ENCODE peak calls at places on chromosomes 7 and 10, in four cellular contexts. X is HCT116, E is fibroblast of lung, G is neuronal stem cell. R is an unnamed sample.

GRCh38 chr10:70887804-70888800 is at the start of gene PCBD1:
- DNase-seq in X (peak; percentile 54), E (peak; percentile 75), G (peak; percentile 59), R (peak; percentile 89)

GRCh38 chr10:44993922-44994751 is 6.6 kb upstream of the ZNF22 start:
- DNase-seq in X (no peak), E (peak; percentile 61), G (no peak), R (peak; percentile 58)

GRCh38 chr10:70101668-70102067 is 31.0 kb downstream of the AIFM2 start:
- DNase-seq in X (no peak), E (no peak), G (no peak), R (no peak)

GRCh38 chr7:6389728-6390127 is 58.0 kb downstream of the DAGLB start:
- DNase-seq in X (no peak), E (no peak), G (no peak), R (no peak)

GRCh38 chr7:115679976-115680375 is 350.6 kb downstream of the TFEC start:
- DNase-seq in X (peak; percentile 38), E (peak; percentile 44), G (peak; percentile 30), R (peak; percentile 70)

GRCh38 chr7:50667789-50668226 is 102.6 kb upstream of the DDC start:
- DNase-seq in X (no peak), E (no peak), G (no peak), R (no peak)

GRCh38 chr10:106508920-106509319 is 655.6 kb downstream of the SORCS1 start:
- DNase-seq in X (no peak), E (no peak), G (no peak), R (no peak)

GRCh38 chr10:35347088-35347487 is 10.8 kb downstream of the CCNY start:
- DNase-seq in X (no peak), E (no peak), G (no peak), R (no peak)

GRCh38 chr7:17516768-17517167 is 218.3 kb downstream of the AHR start:
- DNase-seq in X (no peak), E (peak; percentile 58), G (no peak), R (no peak)

GRCh38 chr7:43721193-43721806 is 8.0 kb downstream of the COA1 start:
- DNase-seq in X (no peak), E (peak; percentile 37), G (peak; percentile 32), R (no peak)
- H3K27ac ChIP-seq in X (no peak overlapping the region), E (no peak overlapping the region), G (no peak overlapping the region), R (no peak overlapping the region)

GRCh38 chr10:17609523-17610079 is 7.6 kb downstream of the HACD1 start:
- DNase-seq in X (no peak), E (no peak), G (no peak), R (no peak)
- H3K9ac ChIP-seq in X (no peak overlapping the region), E (no peak overlapping the region), G (no peak overlapping the region), R (no peak overlapping the region)

GRCh38 chr7:1364906-1365570 is 94.2 kb downstream of the MICALL2 start:
- DNase-seq in X (no peak), E (no peak), G (no peak), R (no peak)
- H3K27ac ChIP-seq in X (no peak overlapping the region), E (no peak overlapping the region), G (no peak overlapping the region), R (no peak overlapping the region)

GRCh38 chr7:27184342-27185012 is 555 bp downstream of the HOXA11 start:
- DNase-seq in X (no peak), E (peak; percentile 15), G (no peak), R (peak; percentile 74)

GRCh38 chr7:27185013-27185707 is at the start of gene HOXA11:
- DNase-seq in X (no peak), E (no peak), G (no peak), R (peak; percentile 69)

GRCh38 chr7:27186450-27187157 is 1.6 kb upstream of the HOXA11 start:
- DNase-seq in X (no peak), E (no peak), G (no peak), R (peak; percentile 29)

GRCh38 chr7:27187158-27187701 is 2.2 kb upstream of the HOXA11 start:
- DNase-seq in X (no peak), E (no peak), G (no peak), R (no peak)

GRCh38 chr7:27185708-27186449 is 847 bp upstream of the HOXA11 start:
- DNase-seq in X (no peak), E (no peak), G (no peak), R (peak; percentile 71)
- H3K9ac ChIP-seq in X (no peak overlapping the region), E (no peak overlapping the region), G (no peak overlapping the region), R (no peak overlapping the region)

GRCh38 chr7:30180718-30181117 is 45.9 kb downstream of the MTURN start:
- DNase-seq in X (no peak), E (no peak), G (no peak), R (no peak)
- H3K27ac ChIP-seq in X (no peak overlapping the region), E (no peak overlapping the region), G (no peak overlapping the region), R (no peak overlapping the region)